ENCODE peak calls at places on chromosomes 6 and 20, in eight cellular contexts. One of them, this sample, is unnamed.

GRCh38 chr20:21100590-21101452 is 5.3 kb downstream of the LINC00237 start:
- DNase-seq in psoas muscle: no peak
- DNase-seq in stimulated activated CD8-positive, alpha-beta memory T cell treated with anti-CD3 and anti-CD28 coated beads, Interleukin-2, amount 100 ng/mL, for 48 hours: no peak
- DNase-seq in T-cell: no peak
- DNase-seq in NCI-H1105 treated with DMSO at 0.1 percent for 48 hours: no peak
- DNase-seq in iris pigment epithelial cell: no peak
- DNase-seq in LHCN-M2: no peak
- DNase-seq in transverse colon: no peak
- DNase-seq in this sample: no peak

GRCh38 chr6:148513145-148514071 is 170.8 kb downstream of the SASH1 start:
- DNase-seq in psoas muscle: peak
- DNase-seq in T-cell: no peak
- DNase-seq in iris pigment epithelial cell: no peak
- DNase-seq in LHCN-M2: peak
- DNase-seq in transverse colon: no peak
- DNase-seq in stimulated activated CD8-positive, alpha-beta memory T cell treated with anti-CD3 and anti-CD28 coated beads, Interleukin-2, amount 100 ng/mL, for 48 hours: no peak
- DNase-seq in NCI-H1105 treated with DMSO at 0.1 percent for 48 hours: no peak
- DNase-seq in this sample: no peak

GRCh38 chr6:16766043-16766521 is 4.8 kb upstream of the ATXN1 start:
- DNase-seq in transverse colon: no peak
- DNase-seq in stimulated activated CD8-positive, alpha-beta memory T cell treated with anti-CD3 and anti-CD28 coated beads, Interleukin-2, amount 100 ng/mL, for 48 hours: peak
- DNase-seq in LHCN-M2: peak
- DNase-seq in T-cell: no peak
- DNase-seq in NCI-H1105 treated with DMSO at 0.1 percent for 48 hours: no peak
- DNase-seq in iris pigment epithelial cell: peak
- DNase-seq in psoas muscle: no peak
- DNase-seq in this sample: no peak

GRCh38 chr6:34062156-34062555 is 83.7 kb downstream of the GRM4 start:
- DNase-seq in transverse colon: no peak
- DNase-seq in T-cell: no peak
- DNase-seq in NCI-H1105 treated with DMSO at 0.1 percent for 48 hours: no peak
- DNase-seq in LHCN-M2: no peak
- DNase-seq in psoas muscle: no peak
- DNase-seq in iris pigment epithelial cell: no peak
- DNase-seq in stimulated activated CD8-positive, alpha-beta memory T cell treated with anti-CD3 and anti-CD28 coated beads, Interleukin-2, amount 100 ng/mL, for 48 hours: no peak
- DNase-seq in this sample: no peak

GRCh38 chr6:161618816-161619454 is 345.1 kb upstream of the AGPAT4 start:
- DNase-seq in LHCN-M2: peak
- DNase-seq in psoas muscle: peak
- DNase-seq in transverse colon: no peak
- DNase-seq in stimulated activated CD8-positive, alpha-beta memory T cell treated with anti-CD3 and anti-CD28 coated beads, Interleukin-2, amount 100 ng/mL, for 48 hours: no peak
- DNase-seq in T-cell: no peak
- DNase-seq in NCI-H1105 treated with DMSO at 0.1 percent for 48 hours: peak
- DNase-seq in iris pigment epithelial cell: peak
- DNase-seq in this sample: no peak

GRCh38 chr6:20826378-20826777 is 292.1 kb downstream of the CDKAL1 start:
- DNase-seq in LHCN-M2: peak
- DNase-seq in stimulated activated CD8-positive, alpha-beta memory T cell treated with anti-CD3 and anti-CD28 coated beads, Interleukin-2, amount 100 ng/mL, for 48 hours: no peak
- DNase-seq in NCI-H1105 treated with DMSO at 0.1 percent for 48 hours: no peak
- DNase-seq in iris pigment epithelial cell: peak
- DNase-seq in T-cell: no peak
- DNase-seq in transverse colon: no peak
- DNase-seq in psoas muscle: no peak
- DNase-seq in this sample: no peak

GRCh38 chr6:106773482-106773881 is 144.1 kb downstream of the QRSL1 start:
- DNase-seq in NCI-H1105 treated with DMSO at 0.1 percent for 48 hours: no peak
- DNase-seq in psoas muscle: no peak
- DNase-seq in T-cell: no peak
- DNase-seq in iris pigment epithelial cell: no peak
- DNase-seq in stimulated activated CD8-positive, alpha-beta memory T cell treated with anti-CD3 and anti-CD28 coated beads, Interleukin-2, amount 100 ng/mL, for 48 hours: no peak
- DNase-seq in LHCN-M2: no peak
- DNase-seq in transverse colon: no peak
- DNase-seq in this sample: no peak

GRCh38 chr6:168711666-168712300 is 270.8 kb downstream of the SMOC2 start:
- DNase-seq in NCI-H1105 treated with DMSO at 0.1 percent for 48 hours: no peak
- DNase-seq in T-cell: no peak
- DNase-seq in psoas muscle: no peak
- DNase-seq in iris pigment epithelial cell: no peak
- DNase-seq in LHCN-M2: no peak
- DNase-seq in transverse colon: no peak
- DNase-seq in stimulated activated CD8-positive, alpha-beta memory T cell treated with anti-CD3 and anti-CD28 coated beads, Interleukin-2, amount 100 ng/mL, for 48 hours: no peak
- DNase-seq in this sample: no peak

GRCh38 chr6:161292145-161292544 is 18.3 kb upstream of the AGPAT4 start:
- DNase-seq in psoas muscle: no peak
- DNase-seq in T-cell: no peak
- DNase-seq in iris pigment epithelial cell: no peak
- DNase-seq in transverse colon: no peak
- DNase-seq in LHCN-M2: no peak
- DNase-seq in stimulated activated CD8-positive, alpha-beta memory T cell treated with anti-CD3 and anti-CD28 coated beads, Interleukin-2, amount 100 ng/mL, for 48 hours: no peak
- DNase-seq in NCI-H1105 treated with DMSO at 0.1 percent for 48 hours: no peak
- DNase-seq in this sample: no peak

GRCh38 chr6:70112686-70113570 is 190.0 kb downstream of the COL9A1 start:
- DNase-seq in LHCN-M2: no peak
- DNase-seq in psoas muscle: no peak
- DNase-seq in transverse colon: no peak
- DNase-seq in iris pigment epithelial cell: no peak
- DNase-seq in T-cell: no peak
- DNase-seq in stimulated activated CD8-positive, alpha-beta memory T cell treated with anti-CD3 and anti-CD28 coated beads, Interleukin-2, amount 100 ng/mL, for 48 hours: no peak
- DNase-seq in NCI-H1105 treated with DMSO at 0.1 percent for 48 hours: peak
- DNase-seq in this sample: no peak

GRCh38 chr6:49776444-49776843 is 10.6 kb downstream of the PGK2 start:
- DNase-seq in LHCN-M2: no peak
- DNase-seq in psoas muscle: no peak
- DNase-seq in NCI-H1105 treated with DMSO at 0.1 percent for 48 hours: no peak
- DNase-seq in transverse colon: no peak
- DNase-seq in T-cell: no peak
- DNase-seq in iris pigment epithelial cell: no peak
- DNase-seq in stimulated activated CD8-positive, alpha-beta memory T cell treated with anti-CD3 and anti-CD28 coated beads, Interleukin-2, amount 100 ng/mL, for 48 hours: no peak
- DNase-seq in this sample: no peak

GRCh38 chr6:105137388-105137787 is 42.4 kb downstream of the POPDC3 start:
- DNase-seq in iris pigment epithelial cell: peak
- DNase-seq in T-cell: no peak
- DNase-seq in transverse colon: no peak
- DNase-seq in LHCN-M2: peak
- DNase-seq in psoas muscle: peak
- DNase-seq in NCI-H1105 treated with DMSO at 0.1 percent for 48 hours: peak
- DNase-seq in stimulated activated CD8-positive, alpha-beta memory T cell treated with anti-CD3 and anti-CD28 coated beads, Interleukin-2, amount 100 ng/mL, for 48 hours: no peak
- DNase-seq in this sample: no peak

GRCh38 chr6:50655848-50656453 is 57.4 kb upstream of the TFAP2D start:
- DNase-seq in stimulated activated CD8-positive, alpha-beta memory T cell treated with anti-CD3 and anti-CD28 coated beads, Interleukin-2, amount 100 ng/mL, for 48 hours: no peak
- DNase-seq in iris pigment epithelial cell: peak
- DNase-seq in LHCN-M2: no peak
- DNase-seq in transverse colon: no peak
- DNase-seq in NCI-H1105 treated with DMSO at 0.1 percent for 48 hours: peak
- DNase-seq in T-cell: no peak
- DNase-seq in psoas muscle: no peak
- DNase-seq in this sample: no peak

GRCh38 chr20:57308451-57309410 is 20.9 kb upstream of the SPO11 start:
- DNase-seq in transverse colon: no peak
- DNase-seq in NCI-H1105 treated with DMSO at 0.1 percent for 48 hours: no peak
- DNase-seq in iris pigment epithelial cell: no peak
- DNase-seq in LHCN-M2: no peak
- DNase-seq in stimulated activated CD8-positive, alpha-beta memory T cell treated with anti-CD3 and anti-CD28 coated beads, Interleukin-2, amount 100 ng/mL, for 48 hours: no peak
- DNase-seq in T-cell: no peak
- DNase-seq in psoas muscle: no peak
- DNase-seq in this sample: no peak

GRCh38 chr6:44386929-44387345 is 569 bp upstream of the CDC5L start:
- DNase-seq in LHCN-M2: peak
- DNase-seq in transverse colon: no peak
- DNase-seq in T-cell: no peak
- DNase-seq in iris pigment epithelial cell: peak
- DNase-seq in psoas muscle: no peak
- DNase-seq in NCI-H1105 treated with DMSO at 0.1 percent for 48 hours: no peak
- DNase-seq in stimulated activated CD8-positive, alpha-beta memory T cell treated with anti-CD3 and anti-CD28 coated beads, Interleukin-2, amount 100 ng/mL, for 48 hours: no peak
- DNase-seq in this sample: peak

GRCh38 chr20:52484438-52484837 is 292.9 kb upstream of the ZFP64 start:
- DNase-seq in NCI-H1105 treated with DMSO at 0.1 percent for 48 hours: no peak
- DNase-seq in psoas muscle: no peak
- DNase-seq in transverse colon: no peak
- DNase-seq in T-cell: no peak
- DNase-seq in stimulated activated CD8-positive, alpha-beta memory T cell treated with anti-CD3 and anti-CD28 coated beads, Interleukin-2, amount 100 ng/mL, for 48 hours: no peak
- DNase-seq in LHCN-M2: peak
- DNase-seq in iris pigment epithelial cell: peak
- DNase-seq in this sample: no peak

GRCh38 chr6:32148722-32149576 is 2.8 kb downstream of the PRRT1 start:
- DNase-seq in LHCN-M2: no peak
- DNase-seq in transverse colon: peak
- DNase-seq in psoas muscle: peak
- DNase-seq in stimulated activated CD8-positive, alpha-beta memory T cell treated with anti-CD3 and anti-CD28 coated beads, Interleukin-2, amount 100 ng/mL, for 48 hours: peak
- DNase-seq in iris pigment epithelial cell: peak
- DNase-seq in NCI-H1105 treated with DMSO at 0.1 percent for 48 hours: no peak
- DNase-seq in T-cell: peak
- DNase-seq in this sample: peak

GRCh38 chr6:16409531-16410441 is 171.4 kb downstream of the GMPR start:
- DNase-seq in LHCN-M2: peak
- DNase-seq in T-cell: peak
- DNase-seq in iris pigment epithelial cell: peak
- DNase-seq in psoas muscle: peak
- DNase-seq in transverse colon: peak
- DNase-seq in stimulated activated CD8-positive, alpha-beta memory T cell treated with anti-CD3 and anti-CD28 coated beads, Interleukin-2, amount 100 ng/mL, for 48 hours: no peak
- DNase-seq in NCI-H1105 treated with DMSO at 0.1 percent for 48 hours: peak
- DNase-seq in this sample: peak

GRCh38 chr6:67886036-67886707 is 748.9 kb upstream of the ADGRB3 start:
- DNase-seq in T-cell: no peak
- DNase-seq in transverse colon: no peak
- DNase-seq in stimulated activated CD8-positive, alpha-beta memory T cell treated with anti-CD3 and anti-CD28 coated beads, Interleukin-2, amount 100 ng/mL, for 48 hours: no peak
- DNase-seq in LHCN-M2: no peak
- DNase-seq in psoas muscle: no peak
- DNase-seq in iris pigment epithelial cell: no peak
- DNase-seq in NCI-H1105 treated with DMSO at 0.1 percent for 48 hours: no peak
- DNase-seq in this sample: no peak

GRCh38 chr6:108105584-108105983 is 31.0 kb upstream of the OSTM1 start:
- DNase-seq in NCI-H1105 treated with DMSO at 0.1 percent for 48 hours: no peak
- DNase-seq in stimulated activated CD8-positive, alpha-beta memory T cell treated with anti-CD3 and anti-CD28 coated beads, Interleukin-2, amount 100 ng/mL, for 48 hours: no peak
- DNase-seq in psoas muscle: no peak
- DNase-seq in T-cell: no peak
- DNase-seq in transverse colon: no peak
- DNase-seq in LHCN-M2: no peak
- DNase-seq in iris pigment epithelial cell: peak
- DNase-seq in this sample: no peak

GRCh38 chr20:1897486-1897885 is 2.3 kb downstream of the SIRPA start:
- DNase-seq in NCI-H1105 treated with DMSO at 0.1 percent for 48 hours: no peak
- DNase-seq in LHCN-M2: no peak
- DNase-seq in stimulated activated CD8-positive, alpha-beta memory T cell treated with anti-CD3 and anti-CD28 coated beads, Interleukin-2, amount 100 ng/mL, for 48 hours: no peak
- DNase-seq in transverse colon: no peak
- DNase-seq in iris pigment epithelial cell: peak
- DNase-seq in psoas muscle: no peak
- DNase-seq in T-cell: no peak
- DNase-seq in this sample: no peak

GRCh38 chr6:4134841-4135664 is at the start of gene ECI2:
- DNase-seq in stimulated activated CD8-positive, alpha-beta memory T cell treated with anti-CD3 and anti-CD28 coated beads, Interleukin-2, amount 100 ng/mL, for 48 hours: peak
- DNase-seq in NCI-H1105 treated with DMSO at 0.1 percent for 48 hours: peak
- DNase-seq in LHCN-M2: peak
- DNase-seq in T-cell: no peak
- DNase-seq in psoas muscle: peak
- DNase-seq in transverse colon: peak
- DNase-seq in iris pigment epithelial cell: peak
- DNase-seq in this sample: no peak

GRCh38 chr6:39209360-39209811 is 19.9 kb downstream of the KCNK5 start:
- DNase-seq in iris pigment epithelial cell: no peak
- DNase-seq in stimulated activated CD8-positive, alpha-beta memory T cell treated with anti-CD3 and anti-CD28 coated beads, Interleukin-2, amount 100 ng/mL, for 48 hours: no peak
- DNase-seq in psoas muscle: no peak
- DNase-seq in LHCN-M2: no peak
- DNase-seq in T-cell: no peak
- DNase-seq in transverse colon: no peak
- DNase-seq in NCI-H1105 treated with DMSO at 0.1 percent for 48 hours: no peak
- DNase-seq in this sample: no peak

GRCh38 chr20:52470561-52470960 is 279.0 kb upstream of the ZFP64 start:
- DNase-seq in T-cell: no peak
- DNase-seq in LHCN-M2: no peak
- DNase-seq in transverse colon: no peak
- DNase-seq in psoas muscle: no peak
- DNase-seq in stimulated activated CD8-positive, alpha-beta memory T cell treated with anti-CD3 and anti-CD28 coated beads, Interleukin-2, amount 100 ng/mL, for 48 hours: no peak
- DNase-seq in iris pigment epithelial cell: peak
- DNase-seq in NCI-H1105 treated with DMSO at 0.1 percent for 48 hours: no peak
- DNase-seq in this sample: no peak